ENCODE peak calls at places on chromosomes 4 and X, in seven cellular contexts. One of them, this sample, is unnamed. For H3K4me1, the result is how much of the 10 kb centered on the place peaks cover.

GRCh38 chrX:104665691-104666090 is 99.7 kb downstream of the IL1RAPL2 start:
- DNase-seq in pancreas: no peak
- DNase-seq in heart right ventricle: no peak
- DNase-seq in upper lobe of right lung: no peak
- DNase-seq in breast epithelium: no peak
- DNase-seq in tibial nerve: no peak
- DNase-seq in transverse colon: no peak
- DNase-seq in this sample: no peak

GRCh38 chr4:20284990-20285389 is 33.3 kb downstream of the SLIT2 start:
- DNase-seq in pancreas: no peak
- DNase-seq in heart right ventricle: no peak
- DNase-seq in upper lobe of right lung: no peak
- DNase-seq in breast epithelium: no peak
- DNase-seq in tibial nerve: no peak
- DNase-seq in transverse colon: no peak
- DNase-seq in this sample: no peak

GRCh38 chrX:9604908-9605306 is 140.0 kb downstream of the TBL1X start:
- DNase-seq in pancreas: no peak
- DNase-seq in heart right ventricle: no peak
- DNase-seq in upper lobe of right lung: no peak
- DNase-seq in breast epithelium: no peak
- DNase-seq in tibial nerve: no peak
- DNase-seq in transverse colon: no peak
- DNase-seq in this sample: no peak

GRCh38 chr4:4851906-4852305 is 7.6 kb upstream of the MSX1 start:
- DNase-seq in pancreas: no peak
- DNase-seq in heart right ventricle: no peak
- DNase-seq in upper lobe of right lung: peak
- DNase-seq in breast epithelium: peak
- DNase-seq in tibial nerve: no peak
- DNase-seq in transverse colon: no peak
- DNase-seq in this sample: no peak

GRCh38 chr4:53534684-53535083 is 56.6 kb downstream of the LNX1 start:
- DNase-seq in pancreas: no peak
- DNase-seq in heart right ventricle: no peak
- DNase-seq in upper lobe of right lung: no peak
- DNase-seq in breast epithelium: no peak
- DNase-seq in tibial nerve: no peak
- DNase-seq in transverse colon: no peak
- DNase-seq in this sample: no peak

GRCh38 chr4:98794565-98795205 is 134.2 kb downstream of the EIF4E start:
- DNase-seq in pancreas: no peak
- DNase-seq in heart right ventricle: no peak
- DNase-seq in upper lobe of right lung: no peak
- DNase-seq in breast epithelium: no peak
- DNase-seq in tibial nerve: no peak
- DNase-seq in transverse colon: no peak
- DNase-seq in this sample: no peak

GRCh38 chrX:66915893-66916292 is 277.0 kb upstream of the EDA2R start:
- DNase-seq in pancreas: no peak
- DNase-seq in heart right ventricle: no peak
- DNase-seq in upper lobe of right lung: no peak
- DNase-seq in breast epithelium: no peak
- DNase-seq in tibial nerve: no peak
- DNase-seq in transverse colon: no peak
- DNase-seq in this sample: no peak

GRCh38 chr4:95219109-95219508 is 329.7 kb downstream of the UNC5C start:
- DNase-seq in pancreas: no peak
- DNase-seq in heart right ventricle: no peak
- DNase-seq in upper lobe of right lung: no peak
- DNase-seq in breast epithelium: no peak
- DNase-seq in tibial nerve: no peak
- DNase-seq in transverse colon: no peak
- DNase-seq in this sample: no peak

GRCh38 chrX:50707376-50707775 is 106.6 kb downstream of the SHROOM4 start:
- DNase-seq in pancreas: no peak
- DNase-seq in heart right ventricle: no peak
- DNase-seq in upper lobe of right lung: no peak
- DNase-seq in breast epithelium: no peak
- DNase-seq in tibial nerve: no peak
- DNase-seq in transverse colon: peak
- DNase-seq in this sample: peak

GRCh38 chrX:136577562-136577961 is 45.5 kb downstream of the VGLL1 start:
- DNase-seq in pancreas: peak
- DNase-seq in heart right ventricle: peak
- DNase-seq in upper lobe of right lung: peak
- DNase-seq in breast epithelium: peak
- DNase-seq in tibial nerve: peak
- DNase-seq in transverse colon: peak
- DNase-seq in this sample: peak

DNA sequence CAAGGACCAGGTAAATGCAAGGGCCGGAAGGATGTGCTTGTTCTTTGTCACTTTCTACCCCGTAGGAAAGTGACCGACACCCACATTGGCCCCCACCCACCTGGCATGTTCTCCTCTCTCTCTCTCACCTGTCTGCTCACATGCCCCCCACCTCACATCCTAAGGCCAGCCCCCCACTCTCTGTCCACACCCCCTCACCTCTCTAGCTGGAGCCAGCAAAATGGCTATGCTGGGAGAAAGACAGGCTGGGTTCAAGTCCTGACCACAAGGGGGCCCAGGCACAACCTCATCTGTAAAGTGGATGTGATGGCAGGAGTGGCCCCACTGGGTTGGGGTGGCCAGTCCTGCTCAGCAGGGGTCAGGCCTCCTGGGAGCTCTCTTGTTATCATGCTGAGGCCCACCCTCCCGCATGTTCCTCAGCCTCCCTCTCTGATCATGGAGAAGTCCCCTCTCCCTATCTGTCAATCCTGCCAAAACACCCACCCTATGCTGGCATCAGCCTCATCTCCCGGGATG is 1.7 kb upstream of the PPP2R2C start:
- DNase-seq in pancreas: no peak
- DNase-seq in heart right ventricle: no peak
- DNase-seq in upper lobe of right lung: no peak
- DNase-seq in breast epithelium: peak
- DNase-seq in tibial nerve: no peak
- DNase-seq in transverse colon: no peak
- DNase-seq in this sample: peak
- TF ChIP-seq CTCF in pancreas: no peak
- TF ChIP-seq CTCF in heart right ventricle: no peak
- TF ChIP-seq CTCF in upper lobe of right lung: no peak
- TF ChIP-seq CTCF in breast epithelium: no peak
- TF ChIP-seq CTCF in tibial nerve: no peak
- TF ChIP-seq CTCF in transverse colon: no peak
- TF ChIP-seq CTCF in this sample: peak

GRCh38 chr4:73600917-73601316 is 19.3 kb downstream of the RASSF6 start:
- DNase-seq in pancreas: no peak
- DNase-seq in heart right ventricle: no peak
- DNase-seq in upper lobe of right lung: no peak
- DNase-seq in breast epithelium: no peak
- DNase-seq in tibial nerve: no peak
- DNase-seq in transverse colon: no peak
- DNase-seq in this sample: no peak
- H3K4me1 ChIP-seq in pancreas: under half
- H3K4me1 ChIP-seq in heart right ventricle: under half
- H3K4me1 ChIP-seq in upper lobe of right lung: under half
- H3K4me1 ChIP-seq in breast epithelium: under half
- H3K4me1 ChIP-seq in tibial nerve: under half
- H3K4me1 ChIP-seq in transverse colon: half or more
- H3K4me1 ChIP-seq in this sample: under half

GRCh38 chr4:185221491-185221890 is 12.1 kb downstream of the SNX25 start:
- DNase-seq in pancreas: no peak
- DNase-seq in heart right ventricle: no peak
- DNase-seq in upper lobe of right lung: no peak
- DNase-seq in breast epithelium: no peak
- DNase-seq in tibial nerve: no peak
- DNase-seq in transverse colon: no peak
- DNase-seq in this sample: no peak

GRCh38 chr4:185227131-185227551 is 17.7 kb downstream of the SNX25 start:
- DNase-seq in pancreas: peak
- DNase-seq in heart right ventricle: no peak
- DNase-seq in upper lobe of right lung: no peak
- DNase-seq in breast epithelium: no peak
- DNase-seq in tibial nerve: no peak
- DNase-seq in transverse colon: no peak
- DNase-seq in this sample: no peak

GRCh38 chr4:185221912-185222311 is 12.5 kb downstream of the SNX25 start:
- DNase-seq in pancreas: no peak
- DNase-seq in heart right ventricle: no peak
- DNase-seq in upper lobe of right lung: no peak
- DNase-seq in breast epithelium: no peak
- DNase-seq in tibial nerve: no peak
- DNase-seq in transverse colon: no peak
- DNase-seq in this sample: no peak

GRCh38 chr4:185222598-185222997 is 13.2 kb downstream of the SNX25 start:
- DNase-seq in pancreas: no peak
- DNase-seq in heart right ventricle: no peak
- DNase-seq in upper lobe of right lung: no peak
- DNase-seq in breast epithelium: no peak
- DNase-seq in tibial nerve: no peak
- DNase-seq in transverse colon: no peak
- DNase-seq in this sample: no peak

GRCh38 chr4:185224597-185224996 is 15.2 kb downstream of the SNX25 start:
- DNase-seq in pancreas: no peak
- DNase-seq in heart right ventricle: no peak
- DNase-seq in upper lobe of right lung: no peak
- DNase-seq in breast epithelium: no peak
- DNase-seq in tibial nerve: no peak
- DNase-seq in transverse colon: no peak
- DNase-seq in this sample: no peak
- TF ChIP-seq CTCF in pancreas: no peak
- TF ChIP-seq CTCF in heart right ventricle: no peak
- TF ChIP-seq CTCF in upper lobe of right lung: peak
- TF ChIP-seq CTCF in breast epithelium: no peak
- TF ChIP-seq CTCF in tibial nerve: no peak
- TF ChIP-seq CTCF in transverse colon: no peak
- TF ChIP-seq CTCF in this sample: peak

GRCh38 chrX:97330150-97330549 is 446.4 kb downstream of the RPA4 start:
- DNase-seq in pancreas: no peak
- DNase-seq in heart right ventricle: no peak
- DNase-seq in upper lobe of right lung: no peak
- DNase-seq in breast epithelium: no peak
- DNase-seq in tibial nerve: no peak
- DNase-seq in transverse colon: no peak
- DNase-seq in this sample: no peak
- H3K4me1 ChIP-seq in pancreas: under half
- H3K4me1 ChIP-seq in heart right ventricle: under half
- H3K4me1 ChIP-seq in upper lobe of right lung: under half
- H3K4me1 ChIP-seq in breast epithelium: under half
- H3K4me1 ChIP-seq in tibial nerve: under half
- H3K4me1 ChIP-seq in transverse colon: under half
- H3K4me1 ChIP-seq in this sample: under half

This sample was measured in BE2C.